ENCODE peak calls at places on chromosomes 3 and 15, in six cellular contexts. D is ACHN, T is LoVo, L is progenitor cell of endocrine pancreas, M is amniotic stem cell, U is head of caudate nucleus. E is an unnamed sample.

GRCh38 chr3:142645236-142645793 is 49.1 kb downstream of the PLS1 start:
- DNase-seq in U (no peak), T (peak; percentile 62), D (peak; percentile 96), L (no peak), M (peak; percentile 12), E (no peak)

GRCh38 chr3:71033681-71034220 is 549.8 kb downstream of the FOXP1 start:
- DNase-seq in T (no peak), D (no peak), M (no peak), L (no peak), U (no peak), E (no peak)

GRCh38 chr3:197820550-197821335 is 29.7 kb downstream of the LRCH3 start:
- DNase-seq in M (no peak), T (peak; percentile 40), D (peak; percentile 54), L (no peak), U (no peak), E (no peak)

GRCh38 chr3:23981136-23981535 is 36.0 kb downstream of the NR1D2 start:
- DNase-seq in T (no peak), M (no peak), D (no peak), L (no peak), U (no peak), E (no peak)

GRCh38 chr3:197456271-197457091 is 99.3 kb downstream of the BDH1 start:
- DNase-seq in M (no peak), U (peak; percentile 80), T (peak; percentile 92), D (peak; percentile 89), L (peak; percentile 57), E (no peak)

GRCh38 chr15:66909381-66909890 is 156.0 kb upstream of the SMAD3 start:
- DNase-seq in M (no peak), T (no peak), L (no peak), D (no peak), U (no peak), E (no peak)

GRCh38 chr15:60575995-60576394 is 97.1 kb upstream of the ICE2 start:
- DNase-seq in D (no peak), M (no peak), U (no peak), L (no peak), T (no peak), E (no peak)

GRCh38 chr3:65955792-65956477 is 82.8 kb downstream of the MAGI1 start:
- DNase-seq in U (no peak), T (peak; percentile 49), L (no peak), D (peak; percentile 44), M (no peak), E (no peak)

GRCh38 chr15:101121511-101122090 is 130.2 kb downstream of the CHSY1 start:
- DNase-seq in L (peak; percentile 22), U (peak; percentile 66), D (no peak), M (no peak), T (no peak), E (peak; percentile 28)

GRCh38 chr3:53845103-53845880 is 927 bp downstream of the CHDH start:
- DNase-seq in L (no peak), T (peak; percentile 52), U (peak; percentile 59), D (peak; percentile 56), M (peak; percentile 30), E (peak; percentile 53)

GRCh38 chr15:64137226-64137833 is 14.2 kb upstream of the SNX22 start:
- DNase-seq in M (no peak), D (no peak), L (no peak), T (no peak), U (peak; percentile 72), E (peak; percentile 62)

GRCh38 chr3:42802876-42803799 is 1.2 kb downstream of the HIGD1A start:
- DNase-seq in T (peak; percentile 27), M (no peak), D (peak; percentile 26), U (peak; percentile 11), L (no peak), E (peak; percentile 44)

GRCh38 chr15:56074866-56075265 is 81.5 kb upstream of the NEDD4 start:
- DNase-seq in D (no peak), T (no peak), U (no peak), L (no peak), M (no peak), E (no peak)

GRCh38 chr15:56977232-56977631 is 58.8 kb downstream of the TCF12 start:
- DNase-seq in M (no peak), L (no peak), U (no peak), T (no peak), D (no peak), E (no peak)

E was measured in midbrain.